ENCODE peak calls at places on chromosomes 13 and 19, in five cellular contexts. One of them, this sample, is unnamed.

GRCh38 chr19:18379803-18380747 is 5.9 kb upstream of the GDF15 start:
- DNase-seq in fibroblast of lung: peak; percentile 91
- DNase-seq in mammary epithelial cell: peak; percentile 64
- DNase-seq in H9: peak; percentile 64
- DNase-seq in hepatocyte: peak; percentile 84
- DNase-seq in this sample: no peak

GRCh38 chr13:24207841-24208240 is 47.3 kb downstream of the SPATA13 start:
- DNase-seq in fibroblast of lung: no peak
- DNase-seq in mammary epithelial cell: no peak
- DNase-seq in H9: no peak
- DNase-seq in hepatocyte: no peak
- DNase-seq in this sample: no peak

GRCh38 chr19:719081-719512 is 10.4 kb downstream of the PALM start:
- DNase-seq in fibroblast of lung: peak; percentile 79
- DNase-seq in mammary epithelial cell: no peak
- DNase-seq in H9: no peak
- DNase-seq in hepatocyte: no peak
- DNase-seq in this sample: no peak

GRCh38 chr13:33075996-33076395 is 59.8 kb downstream of the KL start:
- DNase-seq in fibroblast of lung: no peak
- DNase-seq in mammary epithelial cell: no peak
- DNase-seq in H9: no peak
- DNase-seq in hepatocyte: no peak
- DNase-seq in this sample: no peak

GRCh38 chr19:35618857-35619256 is 6.3 kb downstream of the HAUS5 start:
- DNase-seq in fibroblast of lung: no peak
- DNase-seq in mammary epithelial cell: no peak
- DNase-seq in H9: peak; percentile 55
- DNase-seq in hepatocyte: no peak
- DNase-seq in this sample: no peak

GRCh38 chr13:74098077-74098476 is 36.1 kb downstream of the KLF12 start:
- DNase-seq in fibroblast of lung: no peak
- DNase-seq in mammary epithelial cell: no peak
- DNase-seq in H9: no peak
- DNase-seq in hepatocyte: no peak
- DNase-seq in this sample: no peak

GRCh38 chr19:46842791-46843190 is 7.9 kb downstream of the AP2S1 start:
- DNase-seq in fibroblast of lung: no peak
- DNase-seq in mammary epithelial cell: no peak
- DNase-seq in H9: no peak
- DNase-seq in hepatocyte: no peak
- DNase-seq in this sample: no peak

GRCh38 chr19:17602217-17602616 is 46.8 kb downstream of the COLGALT1 start:
- DNase-seq in fibroblast of lung: no peak
- DNase-seq in mammary epithelial cell: no peak
- DNase-seq in H9: no peak
- DNase-seq in hepatocyte: no peak
- DNase-seq in this sample: no peak

GRCh38 chr13:24742294-24742693 is 21.7 kb upstream of the RNF17 start:
- DNase-seq in fibroblast of lung: no peak
- DNase-seq in mammary epithelial cell: peak; percentile 11
- DNase-seq in H9: peak; percentile 64
- DNase-seq in hepatocyte: no peak
- DNase-seq in this sample: no peak

GRCh38 chr13:94950303-94950702 is 238.0 kb upstream of the SOX21 start:
- DNase-seq in fibroblast of lung: peak; percentile 17
- DNase-seq in mammary epithelial cell: no peak
- DNase-seq in H9: no peak
- DNase-seq in hepatocyte: peak; percentile 36
- DNase-seq in this sample: no peak

GRCh38 chr13:59034198-59034597 is 1129.5 kb downstream of the DIAPH3 start:
- DNase-seq in fibroblast of lung: no peak
- DNase-seq in mammary epithelial cell: no peak
- DNase-seq in H9: no peak
- DNase-seq in hepatocyte: no peak
- DNase-seq in this sample: no peak

GRCh38 chr13:29852464-29853054 is 2.1 kb upstream of the UBL3 start:
- DNase-seq in fibroblast of lung: no peak
- DNase-seq in mammary epithelial cell: no peak
- DNase-seq in H9: no peak
- DNase-seq in hepatocyte: no peak
- DNase-seq in this sample: no peak

GRCh38 chr19:33175886-33176669 is 18.1 kb upstream of the LRP3 start:
- DNase-seq in fibroblast of lung: peak; percentile 33
- DNase-seq in mammary epithelial cell: peak; percentile 9
- DNase-seq in H9: no peak
- DNase-seq in hepatocyte: peak; percentile 48
- DNase-seq in this sample: no peak

GRCh38 chr13:70668293-70668692 is 560.0 kb upstream of the KLHL1 start:
- DNase-seq in fibroblast of lung: no peak
- DNase-seq in mammary epithelial cell: peak; percentile 11
- DNase-seq in H9: peak; percentile 66
- DNase-seq in hepatocyte: peak; percentile 47
- DNase-seq in this sample: peak; percentile 13

GRCh38 chr13:65653548-65654078 is 1576.5 kb downstream of the PCDH9 start:
- DNase-seq in fibroblast of lung: no peak
- DNase-seq in mammary epithelial cell: no peak
- DNase-seq in H9: no peak
- DNase-seq in hepatocyte: no peak
- DNase-seq in this sample: no peak

GRCh38 chr13:95156208-95156607 is 145.0 kb downstream of the ABCC4 start:
- DNase-seq in fibroblast of lung: peak; percentile 61
- DNase-seq in mammary epithelial cell: no peak
- DNase-seq in H9: no peak
- DNase-seq in hepatocyte: no peak
- DNase-seq in this sample: peak; percentile 50

GRCh38 chr19:16369306-16369663 is 44.7 kb downstream of the KLF2 start:
- DNase-seq in fibroblast of lung: no peak
- DNase-seq in mammary epithelial cell: no peak
- DNase-seq in H9: no peak
- DNase-seq in hepatocyte: no peak
- DNase-seq in this sample: no peak

GRCh38 chr13:98780972-98781869 is 28.7 kb upstream of the SLC15A1 start:
- DNase-seq in fibroblast of lung: no peak
- DNase-seq in mammary epithelial cell: no peak
- DNase-seq in H9: no peak
- DNase-seq in hepatocyte: no peak
- DNase-seq in this sample: no peak

GRCh38 chr13:32837973-32838940 is 178.0 kb upstream of the KL start:
- DNase-seq in fibroblast of lung: no peak
- DNase-seq in mammary epithelial cell: no peak
- DNase-seq in H9: no peak
- DNase-seq in hepatocyte: no peak
- DNase-seq in this sample: no peak

GRCh38 chr19:48489608-48490216 is 20.5 kb downstream of the CYTH2 start:
- DNase-seq in fibroblast of lung: peak; percentile 44
- DNase-seq in mammary epithelial cell: peak; percentile 60
- DNase-seq in H9: peak; percentile 92
- DNase-seq in hepatocyte: peak; percentile 85
- DNase-seq in this sample: peak; percentile 65

GRCh38 chr13:65036999-65037398 is 2193.1 kb downstream of the PCDH9 start:
- DNase-seq in fibroblast of lung: no peak
- DNase-seq in mammary epithelial cell: no peak
- DNase-seq in H9: no peak
- DNase-seq in hepatocyte: no peak
- DNase-seq in this sample: no peak

GRCh38 chr13:107882708-107883560 is 332.4 kb downstream of the LIG4 start:
- DNase-seq in fibroblast of lung: no peak
- DNase-seq in mammary epithelial cell: no peak
- DNase-seq in H9: no peak
- DNase-seq in hepatocyte: no peak
- DNase-seq in this sample: no peak

GRCh38 chr13:66805657-66806056 is 424.5 kb downstream of the PCDH9 start:
- DNase-seq in fibroblast of lung: peak; percentile 95
- DNase-seq in mammary epithelial cell: no peak
- DNase-seq in H9: no peak
- DNase-seq in hepatocyte: no peak
- DNase-seq in this sample: peak; percentile 80

GRCh38 chr13:92224052-92224821 is 825.8 kb downstream of the GPC5 start:
- DNase-seq in fibroblast of lung: peak; percentile 98
- DNase-seq in mammary epithelial cell: peak; percentile 0
- DNase-seq in H9: no peak
- DNase-seq in hepatocyte: peak; percentile 18
- DNase-seq in this sample: no peak

GRCh38 chr13:113735750-113736149 is 23.3 kb upstream of the TMEM255B start:
- DNase-seq in fibroblast of lung: no peak
- DNase-seq in mammary epithelial cell: no peak
- DNase-seq in H9: no peak
- DNase-seq in hepatocyte: no peak
- DNase-seq in this sample: no peak

GRCh38 chr13:31950121-31950810 is 81.3 kb upstream of the FRY start:
- DNase-seq in fibroblast of lung: no peak
- DNase-seq in mammary epithelial cell: no peak
- DNase-seq in H9: no peak
- DNase-seq in hepatocyte: no peak
- DNase-seq in this sample: no peak

GRCh38 chr19:47102561-47103135 is 10.9 kb downstream of the ZC3H4 start:
- DNase-seq in fibroblast of lung: no peak
- DNase-seq in mammary epithelial cell: no peak
- DNase-seq in H9: no peak
- DNase-seq in hepatocyte: no peak
- DNase-seq in this sample: no peak

GRCh38 chr19:5144545-5145179 is 175.7 kb downstream of the KDM4B start:
- DNase-seq in fibroblast of lung: no peak
- DNase-seq in mammary epithelial cell: no peak
- DNase-seq in H9: no peak
- DNase-seq in hepatocyte: no peak
- DNase-seq in this sample: no peak

GRCh38 chr13:89457977-89458376 is 1786.8 kb downstream of the SLITRK5 start:
- DNase-seq in fibroblast of lung: peak; percentile 55
- DNase-seq in mammary epithelial cell: peak; percentile 91
- DNase-seq in H9: no peak
- DNase-seq in hepatocyte: peak; percentile 10
- DNase-seq in this sample: peak; percentile 6

GRCh38 chr19:17553256-17553655 is 2.2 kb upstream of the COLGALT1 start:
- DNase-seq in fibroblast of lung: peak; percentile 96
- DNase-seq in mammary epithelial cell: peak; percentile 37
- DNase-seq in H9: peak; percentile 41
- DNase-seq in hepatocyte: no peak
- DNase-seq in this sample: peak; percentile 99

GRCh38 chr19:3517638-3518037 is 11.5 kb downstream of the FZR1 start:
- DNase-seq in fibroblast of lung: no peak
- DNase-seq in mammary epithelial cell: no peak
- DNase-seq in H9: no peak
- DNase-seq in hepatocyte: no peak
- DNase-seq in this sample: no peak

GRCh38 chr19:3516675-3517207 is 10.6 kb downstream of the FZR1 start:
- DNase-seq in fibroblast of lung: no peak
- DNase-seq in mammary epithelial cell: no peak
- DNase-seq in H9: no peak
- DNase-seq in hepatocyte: no peak
- DNase-seq in this sample: no peak

GRCh38 chr19:3519126-3519525 is 13.0 kb downstream of the FZR1 start:
- DNase-seq in fibroblast of lung: no peak
- DNase-seq in mammary epithelial cell: no peak
- DNase-seq in H9: no peak
- DNase-seq in hepatocyte: no peak
- DNase-seq in this sample: no peak

GRCh38 chr19:3518669-3519068 is 12.6 kb downstream of the FZR1 start:
- DNase-seq in fibroblast of lung: no peak
- DNase-seq in mammary epithelial cell: no peak
- DNase-seq in H9: no peak
- DNase-seq in hepatocyte: no peak
- DNase-seq in this sample: no peak

GRCh38 chr19:3518231-3518630 is 12.1 kb downstream of the FZR1 start:
- DNase-seq in fibroblast of lung: no peak
- DNase-seq in mammary epithelial cell: no peak
- DNase-seq in H9: peak; percentile 68
- DNase-seq in hepatocyte: no peak
- DNase-seq in this sample: no peak
- H3K79me2 ChIP-seq in fibroblast of lung: peaks cover 82% of the 10 kb centered on the region
- H3K79me2 ChIP-seq in mammary epithelial cell: peaks cover 89% of the 10 kb centered on the region
- H3K79me2 ChIP-seq in H9: no peaks in the 10 kb centered on the region
- H3K79me2 ChIP-seq in hepatocyte: peaks cover 98% of the 10 kb centered on the region
- H3K79me2 ChIP-seq in this sample: peaks cover 80% of the 10 kb centered on the region

GRCh38 chr13:27593267-27593666 is 27.1 kb downstream of the LNX2 start:
- DNase-seq in fibroblast of lung: no peak
- DNase-seq in mammary epithelial cell: no peak
- DNase-seq in H9: no peak
- DNase-seq in hepatocyte: no peak
- DNase-seq in this sample: no peak

GRCh38 chr13:27587083-27587482 is 33.2 kb downstream of the LNX2 start:
- DNase-seq in fibroblast of lung: no peak
- DNase-seq in mammary epithelial cell: no peak
- DNase-seq in H9: no peak
- DNase-seq in hepatocyte: no peak
- DNase-seq in this sample: no peak

GRCh38 chr13:27592865-27593264 is 27.5 kb downstream of the LNX2 start:
- DNase-seq in fibroblast of lung: no peak
- DNase-seq in mammary epithelial cell: no peak
- DNase-seq in H9: no peak
- DNase-seq in hepatocyte: no peak
- DNase-seq in this sample: no peak

GRCh38 chr13:27583645-27584044 is 36.7 kb downstream of the LNX2 start:
- DNase-seq in fibroblast of lung: no peak
- DNase-seq in mammary epithelial cell: no peak
- DNase-seq in H9: no peak
- DNase-seq in hepatocyte: no peak
- DNase-seq in this sample: peak; percentile 57

GRCh38 chr13:27588405-27588804 is 31.9 kb downstream of the LNX2 start:
- DNase-seq in fibroblast of lung: no peak
- DNase-seq in mammary epithelial cell: no peak
- DNase-seq in H9: no peak
- DNase-seq in hepatocyte: no peak
- DNase-seq in this sample: no peak
- H3K79me2 ChIP-seq in fibroblast of lung: no peaks in the 10 kb centered on the region
- H3K79me2 ChIP-seq in mammary epithelial cell: peaks cover 89% of the 10 kb centered on the region
- H3K79me2 ChIP-seq in H9: no peaks in the 10 kb centered on the region
- H3K79me2 ChIP-seq in hepatocyte: peaks cover 91% of the 10 kb centered on the region
- H3K79me2 ChIP-seq in this sample: peaks cover 20% of the 10 kb centered on the region

DNA sequence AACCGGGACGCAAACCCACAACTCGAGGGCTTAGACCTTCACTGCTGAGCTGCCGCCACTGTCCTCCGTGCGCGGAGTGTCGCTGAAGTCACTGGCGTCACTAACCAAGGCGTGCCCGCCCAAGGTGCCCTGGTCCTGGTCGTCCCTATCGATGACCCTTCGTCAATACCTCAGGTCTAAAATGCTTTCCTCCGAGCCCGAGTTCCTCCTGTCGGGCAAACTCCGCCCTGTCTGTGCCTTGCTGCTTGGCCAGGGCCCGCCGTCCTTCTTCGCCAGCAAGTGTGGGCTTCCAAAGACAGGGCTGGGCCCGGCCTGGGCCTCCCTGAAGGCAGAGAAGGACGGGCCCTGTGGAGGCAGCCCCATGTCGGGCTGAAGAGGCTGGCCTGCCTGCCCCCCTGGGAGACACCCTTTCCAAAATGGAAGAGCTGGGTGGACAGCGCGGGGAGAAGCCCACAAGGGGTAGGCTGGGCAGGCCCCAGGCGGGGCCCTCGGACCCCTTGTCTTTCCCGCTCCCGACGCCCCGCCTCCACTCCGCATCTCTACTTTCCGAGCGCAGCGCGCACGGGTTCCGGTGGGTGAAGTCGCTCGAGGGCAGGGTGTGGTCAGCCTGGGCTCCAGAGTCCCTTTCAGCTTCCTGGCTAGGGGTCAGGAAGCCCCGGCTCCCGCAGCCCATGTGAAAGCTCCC is 13.4 kb downstream of the RB1 start:
- DNase-seq in fibroblast of lung: no peak
- DNase-seq in mammary epithelial cell: no peak
- DNase-seq in H9: no peak
- DNase-seq in hepatocyte: no peak
- DNase-seq in this sample: no peak
- H3K79me2 ChIP-seq in fibroblast of lung: peaks cover 20% of the 10 kb centered on the region
- H3K79me2 ChIP-seq in mammary epithelial cell: peaks cover 89% of the 10 kb centered on the region
- H3K79me2 ChIP-seq in H9: no peaks in the 10 kb centered on the region
- H3K79me2 ChIP-seq in hepatocyte: peaks cover 28% of the 10 kb centered on the region
- H3K79me2 ChIP-seq in this sample: peaks cover 10% of the 10 kb centered on the region

GRCh38 chr13:49690133-49690989 is 925 bp downstream of the EBPL start:
- DNase-seq in fibroblast of lung: peak; percentile 71
- DNase-seq in mammary epithelial cell: peak; percentile 33
- DNase-seq in H9: no peak
- DNase-seq in hepatocyte: peak; percentile 65
- DNase-seq in this sample: peak; percentile 63
- H3K79me2 ChIP-seq in fibroblast of lung: peaks cover 20% of the 10 kb centered on the region
- H3K79me2 ChIP-seq in mammary epithelial cell: peaks cover 54% of the 10 kb centered on the region
- H3K79me2 ChIP-seq in H9: peaks cover 10% of the 10 kb centered on the region
- H3K79me2 ChIP-seq in hepatocyte: peaks cover 43% of the 10 kb centered on the region
- H3K79me2 ChIP-seq in this sample: peaks cover 51% of the 10 kb centered on the region